ENCODE peak calls at places on chromosomes 3 and 15, in five cellular contexts. V, Z, M, R and K are unnamed samples.

GRCh38 chr3:155889952-155890351 is 19.5 kb downstream of the GMPS start:
- DNase-seq in V (no peak), Z (no peak), M (no peak), R (no peak), K (no peak)

GRCh38 chr3:155138677-155139076 is 58.6 kb downstream of the MME start:
- DNase-seq in V (no peak), Z (no peak), M (no peak), R (no peak), K (no peak)

GRCh38 chr3:105466495-105467080 is 99.9 kb downstream of the ALCAM start:
- DNase-seq in V (no peak), Z (no peak), M (no peak), R (no peak), K (no peak)

GRCh38 chr15:100668321-100668690 is 65.9 kb downstream of the ASB7 start:
- DNase-seq in V (no peak), Z (no peak), M (no peak), R (no peak), K (no peak)

GRCh38 chr3:11845661-11846060 is 1.0 kb downstream of the TAMM41 start:
- DNase-seq in V (no peak), Z (no peak), M (peak), R (no peak), K (no peak)

GRCh38 chr3:49646236-49646635 is 27.9 kb upstream of the APEH start:
- DNase-seq in V (no peak), Z (no peak), M (no peak), R (no peak), K (no peak)

GRCh38 chr15:41465822-41466421 is 27.8 kb upstream of the ITPKA start:
- DNase-seq in V (peak), Z (no peak), M (peak), R (peak), K (no peak)

GRCh38 chr3:127034990-127035652 is 52.2 kb downstream of the PLXNA1 start:
- DNase-seq in V (no peak), Z (no peak), M (no peak), R (no peak), K (no peak)

GRCh38 chr3:197397812-197398211 is 99.4 kb upstream of the DLG1 start:
- DNase-seq in V (no peak), Z (no peak), M (no peak), R (no peak), K (no peak)